ENCODE peak calls at places on chromosomes 2 and 18, in six cellular contexts. W is ovary, F is body of pancreas, C is breast epithelium, V is suprapubic skin, A is prostate gland. O is an unnamed sample.

GRCh38 chr2:127182626-127183458 is 37.3 kb downstream of the CYP27C1 start:
- DNase-seq in W (no peak), F (no peak), C (no peak), V (peak; percentile 48), A (no peak), O (no peak)

GRCh38 chr2:190615555-190616200 is 33.2 kb upstream of the NAB1 start:
- DNase-seq in W (no peak), F (no peak), C (no peak), V (no peak), A (no peak), O (no peak)

GRCh38 chr2:161223139-161223732 is 63.0 kb downstream of the TANK start:
- DNase-seq in W (no peak), F (no peak), C (no peak), V (no peak), A (peak; percentile 46), O (no peak)

GRCh38 chr2:11988691-11989465 is 242.4 kb downstream of the LPIN1 start:
- DNase-seq in W (no peak), F (no peak), C (no peak), V (no peak), A (no peak), O (peak; percentile 20)

GRCh38 chr2:48792030-48792429 is 36.5 kb upstream of the LHCGR start:
- DNase-seq in W (no peak), F (no peak), C (no peak), V (no peak), A (no peak), O (no peak)

GRCh38 chr2:197108758-197109157 is 182.3 kb upstream of the PGAP1 start:
- DNase-seq in W (peak; percentile 66), F (peak; percentile 61), C (peak; percentile 56), V (peak; percentile 87), A (peak; percentile 7), O (peak; percentile 58)

GRCh38 chr2:27723372-27724144 is 48.0 kb upstream of the MRPL33 start:
- DNase-seq in W (peak; percentile 81), F (peak; percentile 82), C (peak; percentile 72), V (no peak), A (peak; percentile 73), O (peak; percentile 89)

GRCh38 chr2:83994767-83995166 is 464.3 kb downstream of the SUCLG1 start:
- DNase-seq in W (no peak), F (no peak), C (no peak), V (no peak), A (no peak), O (no peak)

GRCh38 chr18:31825772-31826171 is 65.1 kb upstream of the SLC25A52 start:
- DNase-seq in W (no peak), F (no peak), C (no peak), V (no peak), A (no peak), O (no peak)

GRCh38 chr2:205680067-205680466 is 2.2 kb upstream of the NRP2 start:
- DNase-seq in W (peak; percentile 69), F (peak; percentile 60), C (no peak), V (no peak), A (no peak), O (peak; percentile 69)

GRCh38 chr2:128306931-128307460 is 11.7 kb downstream of the HS6ST1 start:
- DNase-seq in W (peak; percentile 32), F (peak; percentile 12), C (no peak), V (no peak), A (no peak), O (no peak)

GRCh38 chr2:239396881-239397681 is 3.7 kb downstream of the HDAC4 start:
- DNase-seq in W (no peak), F (peak; percentile 63), C (peak; percentile 57), V (no peak), A (peak; percentile 94), O (peak; percentile 84)

GRCh38 chr2:27912512-27912911 is 22.0 kb downstream of the BABAM2 start:
- DNase-seq in W (no peak), F (no peak), C (no peak), V (no peak), A (no peak), O (no peak)

GRCh38 chr2:161766334-161766733 is 142.1 kb downstream of the SLC4A10 start:
- DNase-seq in W (no peak), F (no peak), C (no peak), V (no peak), A (no peak), O (no peak)

GRCh38 chr18:49494660-49495059 is 7.6 kb upstream of the C18orf32 start:
- DNase-seq in W (no peak), F (no peak), C (no peak), V (no peak), A (no peak), O (no peak)

GRCh38 chr18:47772374-47773248 is 157.8 kb downstream of the SMAD2 start:
- DNase-seq in W (peak; percentile 28), F (peak; percentile 64), C (peak; percentile 67), V (no peak), A (no peak), O (peak; percentile 72)

GRCh38 chr2:160278889-160279196 is 78.8 kb upstream of the ITGB6 start:
- DNase-seq in W (peak; percentile 32), F (no peak), C (no peak), V (no peak), A (no peak), O (no peak)

GRCh38 chr2:204495381-204495780 is 49.9 kb upstream of the PARD3B start:
- DNase-seq in W (no peak), F (no peak), C (no peak), V (no peak), A (no peak), O (no peak)

GRCh38 chr2:97911922-97912575 is 83.7 kb downstream of the TMEM131 start:
- DNase-seq in W (no peak), F (no peak), C (no peak), V (no peak), A (no peak), O (no peak)

GRCh38 chr2:152884088-152884487 is 165.7 kb downstream of the ARL6IP6 start:
- DNase-seq in W (no peak), F (no peak), C (no peak), V (no peak), A (no peak), O (no peak)
- H3K27me3 ChIP-seq in W (no peaks in the 10 kb centered on the region), F (no peaks in the 10 kb centered on the region), C (no peaks in the 10 kb centered on the region), V (no peaks in the 10 kb centered on the region), A (no peaks in the 10 kb centered on the region), O (no peaks in the 10 kb centered on the region)

DNA sequence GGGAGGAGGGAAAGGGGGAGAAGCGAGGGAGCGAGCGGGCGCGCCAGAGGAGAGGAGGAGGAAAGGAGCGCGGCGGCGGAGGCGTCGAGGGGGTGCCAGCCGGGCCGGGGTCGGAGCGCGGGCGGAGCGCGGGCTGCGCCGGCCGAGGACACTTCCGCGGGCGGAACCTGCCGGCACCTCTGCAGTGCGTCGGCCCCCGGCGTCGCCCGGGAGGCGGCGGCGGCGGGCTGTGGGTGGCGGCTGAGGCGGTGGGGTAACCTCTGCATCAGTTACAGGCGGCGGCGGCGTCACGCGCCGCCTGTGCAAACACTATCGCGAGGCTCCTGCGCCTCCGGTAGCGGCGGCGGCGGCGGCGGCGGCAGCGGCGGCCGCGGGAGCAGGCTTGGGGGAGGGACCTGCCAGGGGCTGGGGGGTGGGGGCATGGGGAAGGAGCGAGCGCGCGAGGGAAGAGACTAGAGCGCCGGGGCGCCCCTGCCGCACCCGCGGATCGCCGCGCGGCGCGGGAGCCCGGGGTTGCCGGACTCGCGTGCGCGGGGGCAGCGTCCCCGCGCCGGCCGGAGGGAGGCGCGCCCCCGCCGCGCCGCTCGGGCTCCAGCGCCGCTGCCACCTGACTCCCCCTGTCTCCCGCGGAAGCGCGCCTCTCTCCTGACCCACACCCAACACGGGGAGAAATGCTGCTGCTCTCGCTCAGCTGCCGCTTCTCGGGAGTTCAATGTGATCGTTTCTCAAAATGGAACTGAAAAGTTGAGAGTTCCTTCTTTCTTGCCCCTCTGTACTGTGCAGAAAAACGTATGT is at the start of gene TLK1:
- DNase-seq in W (peak; percentile 79), F (peak; percentile 84), C (peak; percentile 66), V (peak; percentile 82), A (peak; percentile 74), O (peak; percentile 90)
- TF ChIP-seq POLR2A in W (peak; percentile 55), F (peak; percentile 73), C (no peak), V (peak; percentile 45), A (peak; percentile 43), O (no peak)

GRCh38 chr2:201466050-201466660 is 14.6 kb downstream of the STRADB start:
- DNase-seq in W (no peak), F (peak; percentile 44), C (no peak), V (no peak), A (peak; percentile 66), O (no peak)
- H3K36me3 ChIP-seq in W (no peaks in the 10 kb centered on the region), F (peaks cover 5% of the 10 kb centered on the region), C (no peaks in the 10 kb centered on the region), V (peaks cover 39% of the 10 kb centered on the region), A (no peaks in the 10 kb centered on the region), O (no peaks in the 10 kb centered on the region)

GRCh38 chr2:64479259-64480198 is 25.6 kb downstream of the LGALSL start:
- DNase-seq in W (no peak), F (no peak), C (no peak), V (no peak), A (no peak), O (no peak)
- H3K27me3 ChIP-seq in W (no peaks in the 10 kb centered on the region), F (no peaks in the 10 kb centered on the region), C (no peaks in the 10 kb centered on the region), V (no peaks in the 10 kb centered on the region), A (no peaks in the 10 kb centered on the region), O (no peaks in the 10 kb centered on the region)